ENCODE peak calls at places on chromosomes 4 and X, in six cellular contexts. J is thoracic aorta, P is putamen, L is left ventricle myocardium inferior, I is Caco-2, S is HT1080. Y is an unnamed sample.

GRCh38 chr4:186018756-186019155 is 50.2 kb upstream of the TLR3 start:
- DNase-seq in J (no peak), P (no peak), L (no peak), I (no peak), S (no peak), Y (no peak)

GRCh38 chr4:32748498-32748897 is 2028.3 kb downstream of the PCDH7 start:
- DNase-seq in J (no peak), P (no peak), L (no peak), I (peak; percentile 35), S (peak; percentile 3), Y (no peak)

GRCh38 chr4:6402566-6403399 is 69.6 kb downstream of the PPP2R2C start:
- DNase-seq in J (no peak), P (no peak), L (no peak), I (no peak), S (no peak), Y (no peak)

GRCh38 chr4:67573193-67573592 is 14.7 kb downstream of the STAP1 start:
- DNase-seq in J (no peak), P (no peak), L (no peak), I (no peak), S (no peak), Y (no peak)

GRCh38 chrX:72057331-72057730 is 74.4 kb downstream of the RTL5 start:
- DNase-seq in J (no peak), P (no peak), L (no peak), I (no peak), S (no peak), Y (no peak)

GRCh38 chr4:87112063-87112462 is 108.4 kb downstream of the KLHL8 start:
- DNase-seq in J (no peak), P (no peak), L (no peak), I (no peak), S (no peak), Y (no peak)

GRCh38 chr4:111650553-111651183 is 494.6 kb upstream of the FAM241A start:
- DNase-seq in J (no peak), P (no peak), L (no peak), I (no peak), S (no peak), Y (no peak)

GRCh38 chr4:152258804-152259708 is 276.8 kb downstream of the FBXW7 start:
- DNase-seq in J (no peak), P (no peak), L (no peak), I (no peak), S (peak; percentile 86), Y (peak; percentile 26)

GRCh38 chrX:131854586-131854985 is 168.5 kb upstream of the STK26 start:
- DNase-seq in J (no peak), P (no peak), L (no peak), I (no peak), S (peak; percentile 4), Y (no peak)

GRCh38 chr4:2507259-2507658 is 29.2 kb upstream of the FAM193A start:
- DNase-seq in J (no peak), P (no peak), L (no peak), I (no peak), S (no peak), Y (no peak)

GRCh38 chr4:105191621-105192210 is 45.0 kb downstream of the TET2 start:
- DNase-seq in J (no peak), P (no peak), L (no peak), I (no peak), S (peak; percentile 20), Y (peak; percentile 58)

GRCh38 chr4:8832130-8832930 is 39.3 kb downstream of the HMX1 start:
- DNase-seq in J (no peak), P (no peak), L (no peak), I (no peak), S (no peak), Y (no peak)

GRCh38 chr4:26557164-26557563 is 26.7 kb upstream of the TBC1D19 start:
- DNase-seq in J (no peak), P (no peak), L (no peak), I (no peak), S (peak; percentile 32), Y (no peak)

GRCh38 chr4:42083816-42084215 is 68.6 kb downstream of the BEND4 start:
- DNase-seq in J (no peak), P (no peak), L (no peak), I (no peak), S (peak; percentile 16), Y (no peak)

GRCh38 chr4:10084651-10085320 is 31.8 kb downstream of the WDR1 start:
- DNase-seq in J (no peak), P (no peak), L (peak; percentile 17), I (no peak), S (no peak), Y (no peak)

GRCh38 chr4:4394644-4395043 is 7.7 kb downstream of the NSG1 start:
- DNase-seq in J (no peak), P (no peak), L (no peak), I (no peak), S (peak; percentile 71), Y (no peak)

GRCh38 chr4:137651128-137651527 is 118.8 kb upstream of the PCDH18 start:
- DNase-seq in J (no peak), P (no peak), L (no peak), I (no peak), S (peak; percentile 76), Y (no peak)

GRCh38 chrX:115559672-115560071 is 1.3 kb upstream of the PLS3 start:
- DNase-seq in J (no peak), P (no peak), L (no peak), I (no peak), S (no peak), Y (no peak)

GRCh38 chr4:18020671-18021469 is 685 bp downstream of the LCORL start:
- DNase-seq in J (no peak), P (peak; percentile 70), L (peak; percentile 69), I (peak; percentile 68), S (peak; percentile 91), Y (peak; percentile 51)

GRCh38 chr4:54322817-54323417 is 93.8 kb downstream of the PDGFRA start:
- DNase-seq in J (no peak), P (peak; percentile 64), L (peak; percentile 43), I (peak; percentile 75), S (peak; percentile 43), Y (peak; percentile 84)

GRCh38 chr4:152920768-152921167 is 15.4 kb upstream of the FHDC1 start:
- DNase-seq in J (no peak), P (no peak), L (no peak), I (no peak), S (peak; percentile 13), Y (no peak)

GRCh38 chr4:48904101-48904500 is 2.5 kb downstream of the OCIAD2 start:
- DNase-seq in J (no peak), P (no peak), L (no peak), I (no peak), S (no peak), Y (peak; percentile 71)

GRCh38 chrX:46938589-46938988 is 26.4 kb downstream of the JADE3 start:
- DNase-seq in J (no peak), P (no peak), L (no peak), I (no peak), S (no peak), Y (no peak)

GRCh38 chr4:73019462-73020047 is 50.0 kb downstream of the COX18 start:
- DNase-seq in J (no peak), P (peak; percentile 26), L (no peak), I (no peak), S (peak; percentile 21), Y (peak; percentile 20)

GRCh38 chr4:152460488-152460887 is 75.4 kb downstream of the FBXW7 start:
- DNase-seq in J (no peak), P (no peak), L (no peak), I (no peak), S (peak; percentile 33), Y (no peak)

GRCh38 chr4:175246941-175247340 is 328.8 kb downstream of the ADAM29 start:
- DNase-seq in J (no peak), P (no peak), L (no peak), I (no peak), S (peak; percentile 11), Y (no peak)

GRCh38 chr4:19806865-19807264 is 444.8 kb upstream of the SLIT2 start:
- DNase-seq in J (no peak), P (no peak), L (no peak), I (no peak), S (no peak), Y (no peak)

GRCh38 chr4:184649971-184650855 is 675 bp downstream of the PRIMPOL start:
- DNase-seq in J (no peak), P (no peak), L (no peak), I (no peak), S (peak; percentile 38), Y (peak; percentile 33)

GRCh38 chr4:128606173-128606572 is 203.3 kb upstream of the JADE1 start:
- DNase-seq in J (no peak), P (no peak), L (no peak), I (no peak), S (peak; percentile 93), Y (no peak)

GRCh38 chr4:10003666-10004065 is 17.6 kb downstream of the SLC2A9 start:
- DNase-seq in J (no peak), P (no peak), L (no peak), I (no peak), S (no peak), Y (no peak)

GRCh38 chr4:129355529-129355928 is 259.6 kb downstream of the C4orf33 start:
- DNase-seq in J (no peak), P (no peak), L (no peak), I (no peak), S (peak; percentile 29), Y (peak; percentile 12)